ENCODE peak calls at places on chromosomes 6 and 20, in nine cellular contexts. P is GM23248; M is uterus; W is GM23338; N is tibial artery; G is A549; C is PC-9; Q is brain microvascular endothelial cell; J is CD4-positive, CD25-positive, alpha-beta regulatory T cell. A is an unnamed sample.

GRCh38 chr20:62702886-62703852 is 5.5 kb upstream of the NTSR1 start:
- DNase-seq in P (peak; percentile 96), W (no peak), M (peak; percentile 37), J (peak; percentile 55), N (no peak), G (peak; percentile 94), C (peak; percentile 79), Q (peak; percentile 85), A (no peak)

GRCh38 chr6:170291271-170292110 is 613 bp upstream of the DLL1 start:
- DNase-seq in M (peak; percentile 66), W (peak; percentile 93), G (no peak), N (peak; percentile 63), P (peak; percentile 39), J (peak; percentile 56), C (no peak), Q (no peak), A (peak; percentile 50)

GRCh38 chr6:3755637-3756515 is 4.4 kb upstream of the PXDC1 start:
- DNase-seq in J (no peak), N (no peak), P (peak; percentile 22), C (no peak), M (no peak), Q (no peak), W (peak; percentile 74), G (no peak), A (no peak)

GRCh38 chr20:58149412-58150091 is 78.9 kb downstream of the ANKRD60 start:
- DNase-seq in W (no peak), J (no peak), C (peak; percentile 47), G (no peak), P (peak; percentile 36), Q (no peak), N (no peak), M (no peak), A (no peak)

GRCh38 chr6:167658106-167658505 is 168.6 kb upstream of the AFDN start:
- DNase-seq in P (no peak), J (no peak), Q (no peak), N (no peak), W (no peak), M (no peak), C (no peak), G (no peak), A (no peak)

GRCh38 chr6:142075516-142076101 is 57.1 kb upstream of the GJE1 start:
- DNase-seq in P (no peak), Q (no peak), N (no peak), M (no peak), J (peak; percentile 3), W (no peak), G (no peak), C (no peak), A (no peak)

GRCh38 chr6:27863962-27864905 is 48.0 kb downstream of the OR2B2 start:
- DNase-seq in J (peak; percentile 47), G (no peak), W (no peak), N (no peak), C (no peak), Q (peak; percentile 9), M (peak; percentile 24), P (peak; percentile 52), A (peak; percentile 9)

GRCh38 chr6:47697925-47698324 is 455 bp upstream of the ADGRF4 start:
- DNase-seq in J (no peak), G (no peak), M (no peak), N (no peak), P (no peak), W (no peak), C (no peak), Q (no peak), A (no peak)

GRCh38 chr6:92496527-92496926 is 922.8 kb downstream of the EPHA7 start:
- DNase-seq in J (no peak), M (no peak), W (no peak), N (no peak), P (no peak), G (no peak), Q (no peak), C (no peak), A (no peak)

GRCh38 chr20:20259534-20259933 is 108.4 kb upstream of the INSM1 start:
- DNase-seq in W (no peak), C (no peak), G (no peak), J (no peak), N (no peak), Q (no peak), M (no peak), P (peak; percentile 6), A (no peak)

GRCh38 chr6:167565884-167566491 is 241.1 kb downstream of the TTLL2 start:
- DNase-seq in G (no peak), C (no peak), Q (no peak), W (no peak), J (no peak), P (no peak), N (peak; percentile 61), M (peak; percentile 46), A (no peak)

GRCh38 chr6:36956111-36956820 is 1.7 kb downstream of the PI16 start:
- DNase-seq in C (peak; percentile 43), Q (no peak), P (peak; percentile 57), M (no peak), G (no peak), N (no peak), J (no peak), W (no peak), A (no peak)

GRCh38 chr6:130293800-130294199 is 71.0 kb upstream of the SAMD3 start:
- DNase-seq in Q (peak; percentile 79), P (peak; percentile 79), J (peak; percentile 68), G (peak; percentile 46), N (no peak), W (peak; percentile 84), C (peak; percentile 15), M (no peak), A (no peak)

GRCh38 chr20:10659651-10660601 is 13.9 kb downstream of the JAG1 start:
- DNase-seq in C (no peak), G (no peak), W (peak; percentile 60), M (peak; percentile 5), P (no peak), Q (no peak), N (no peak), J (no peak), A (no peak)

GRCh38 chr6:139821669-139822223 is 447.3 kb upstream of the CITED2 start:
- DNase-seq in C (no peak), Q (no peak), M (no peak), G (no peak), J (no peak), N (no peak), W (no peak), P (no peak), A (no peak)

GRCh38 chr6:139825935-139826374 is 451.5 kb upstream of the CITED2 start:
- DNase-seq in J (no peak), G (no peak), M (no peak), W (no peak), P (no peak), N (no peak), C (no peak), Q (no peak), A (no peak)

GRCh38 chr6:139823808-139824126 is 449.3 kb upstream of the CITED2 start:
- DNase-seq in C (no peak), M (no peak), N (no peak), J (no peak), Q (no peak), W (no peak), P (no peak), G (no peak), A (no peak)

GRCh38 chr6:139824864-139825263 is 450.4 kb upstream of the CITED2 start:
- DNase-seq in G (no peak), J (no peak), W (no peak), N (no peak), M (no peak), C (no peak), Q (no peak), P (peak; percentile 22), A (no peak)

GRCh38 chr6:139823099-139823807 is 448.8 kb upstream of the CITED2 start:
- DNase-seq in C (no peak), Q (no peak), P (no peak), J (no peak), N (no peak), M (no peak), W (no peak), G (no peak), A (no peak)
- H3K27ac ChIP-seq in C (no peak overlapping the region), Q (no peak overlapping the region), P (no peak overlapping the region), J (no peak overlapping the region), N (no peak overlapping the region), M (no peak overlapping the region), W (no peak overlapping the region), G (no peak overlapping the region), A (no peak overlapping the region)

DNA sequence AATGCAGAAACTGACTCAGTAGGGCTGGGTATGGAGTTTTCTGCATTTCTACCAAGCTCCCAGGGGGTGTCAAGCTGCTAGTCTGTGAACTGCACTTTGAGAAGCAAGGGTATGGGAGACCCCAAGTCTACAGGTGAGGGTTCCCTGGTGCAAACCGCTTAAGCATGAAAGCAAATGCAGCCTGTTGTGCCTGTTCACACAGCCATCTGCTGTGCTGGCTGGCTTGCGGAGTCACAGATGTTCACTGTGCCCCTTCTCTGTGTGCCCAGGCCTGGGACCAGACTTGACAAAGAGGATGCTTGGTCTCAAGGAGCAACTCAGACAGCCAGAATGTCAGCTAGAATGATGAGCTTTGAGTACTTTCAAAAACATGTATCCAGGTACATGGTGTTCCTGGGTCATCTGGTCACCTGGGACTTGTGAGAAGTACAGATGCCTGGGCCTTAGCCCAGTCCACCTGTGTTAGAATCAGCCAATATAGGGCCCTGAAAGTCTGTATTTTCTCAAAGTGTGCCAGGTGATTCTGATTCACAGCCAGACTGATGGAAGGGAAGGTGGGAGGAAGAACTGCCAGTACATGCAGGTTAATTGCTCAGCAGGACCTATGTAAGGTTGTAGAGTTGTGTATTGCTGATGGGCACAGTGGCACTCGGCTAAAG is 7.5 kb downstream of the PPP1R16B start:
- DNase-seq in W (no peak), J (no peak), M (no peak), P (no peak), G (no peak), C (no peak), N (no peak), Q (no peak), A (no peak)
- H3K27ac ChIP-seq in W (no peak overlapping the region), J (no peak overlapping the region), M (no peak overlapping the region), P (no peak overlapping the region), G (no peak overlapping the region), C (no peak overlapping the region), N (no peak overlapping the region), Q (no peak overlapping the region), A (peak overlapping the region; percentile 1)

GRCh38 chr6:156599367-156599766 is 177.8 kb upstream of the ARID1B start:
- DNase-seq in M (no peak), P (no peak), N (no peak), G (no peak), Q (no peak), W (no peak), C (no peak), J (no peak), A (no peak)
- H3K27ac ChIP-seq in M (peak overlapping the region; percentile 75), P (no peak overlapping the region), N (no peak overlapping the region), G (no peak overlapping the region), Q (no peak overlapping the region), W (no peak overlapping the region), C (no peak overlapping the region), J (no peak overlapping the region), A (no peak overlapping the region)

DNA sequence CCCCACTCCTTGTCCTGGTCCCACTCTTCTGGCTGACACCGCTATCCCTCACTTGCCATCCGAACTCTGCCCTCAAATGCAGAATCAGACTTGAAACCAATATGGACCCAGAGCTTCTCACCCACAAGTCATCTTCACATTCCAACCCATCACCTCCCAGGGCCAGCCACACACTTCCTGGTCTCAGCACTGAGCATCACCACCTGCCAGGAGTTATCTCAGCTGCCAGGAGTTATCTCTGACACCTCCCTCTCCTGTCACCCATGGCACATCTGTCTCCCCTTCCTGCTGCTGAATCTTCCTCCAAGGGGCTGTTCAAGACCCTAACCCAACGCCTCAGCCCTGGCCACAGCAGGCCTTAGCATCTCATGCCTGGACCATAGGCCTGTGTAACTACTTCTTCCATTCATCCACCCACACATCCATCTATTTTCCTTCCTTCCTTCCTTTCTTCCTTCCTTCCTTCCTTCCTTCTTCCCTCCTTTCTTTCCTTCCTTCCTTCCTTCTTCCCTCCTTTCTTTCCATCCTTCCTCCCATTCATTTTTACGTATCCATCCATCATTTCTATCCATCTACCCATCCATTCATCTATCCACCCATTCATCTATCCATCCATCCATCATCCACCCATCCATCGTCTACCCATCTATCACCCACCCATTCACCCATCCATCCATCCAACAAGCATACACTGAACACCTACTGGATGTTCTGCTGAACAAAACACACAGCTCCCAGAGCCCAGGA is 74.6 kb upstream of the NNAT start:
- DNase-seq in N (no peak), Q (no peak), G (no peak), J (no peak), W (no peak), M (no peak), C (no peak), P (no peak), A (no peak)
- H3K27ac ChIP-seq in N (no peak overlapping the region), Q (no peak overlapping the region), G (no peak overlapping the region), J (no peak overlapping the region), W (no peak overlapping the region), M (no peak overlapping the region), C (no peak overlapping the region), P (no peak overlapping the region), A (no peak overlapping the region)

A was measured in naive thymus-derived CD4-positive, alpha-beta T cell.